ENCODE peak calls at places on chromosomes 13 and 19, in four cellular contexts. F, D, B and V are unnamed samples.

GRCh38 chr13:24997367-24997967 is 98.5 kb upstream of the PABPC3 start:
- DNase-seq in F (peak), D (no peak), B (peak), V (no peak)

GRCh38 chr13:22665531-22665930 is 515.2 kb upstream of the SGCG start:
- DNase-seq in F (no peak), D (no peak), B (no peak), V (no peak)

GRCh38 chr19:30567535-30568232 is 195.5 kb downstream of the ZNF536 start:
- DNase-seq in B (no peak), D (no peak), F (no peak), V (no peak)

GRCh38 chr13:30739646-30740642 is 4.6 kb downstream of the ALOX5AP start:
- DNase-seq in F (no peak), D (no peak), B (peak), V (peak)

GRCh38 chr13:94236876-94237275 is 242.6 kb downstream of the DCT start:
- DNase-seq in F (no peak), B (no peak), D (no peak), V (no peak)

GRCh38 chr19:30649934-30650614 is 277.9 kb downstream of the ZNF536 start:
- DNase-seq in F (peak), B (peak), D (peak), V (no peak)

GRCh38 chr19:757811-758668 is 7.1 kb downstream of the MISP start:
- DNase-seq in B (no peak), D (no peak), F (no peak), V (no peak)

GRCh38 chr19:46716013-46716671 is 772 bp downstream of the PRKD2 start:
- DNase-seq in D (peak), B (peak), F (no peak), V (no peak)

GRCh38 chr13:45506811-45507210 is 42.1 kb downstream of the COG3 start:
- DNase-seq in B (no peak), D (no peak), F (no peak), V (no peak)

GRCh38 chr13:35987572-35988513 is 143.3 kb downstream of the DCLK1 start:
- DNase-seq in F (no peak), B (no peak), D (no peak), V (no peak)

GRCh38 chr19:10404888-10405808 is 1.8 kb upstream of the CDC37 start:
- DNase-seq in B (no peak), F (no peak), D (no peak), V (no peak)

GRCh38 chr19:55158848-55159793 is 1.6 kb upstream of the TNNI3 start:
- DNase-seq in F (no peak), D (no peak), B (peak), V (no peak)

GRCh38 chr13:99687728-99688397 is 186.6 kb downstream of the TM9SF2 start:
- DNase-seq in B (no peak), D (no peak), F (no peak), V (no peak)

GRCh38 chr13:106156468-106156867 is 379.0 kb downstream of the EFNB2 start:
- DNase-seq in B (no peak), D (no peak), F (no peak), V (peak)

GRCh38 chr19:49362048-49362925 is at the start of gene TEAD2:
- DNase-seq in F (peak), B (peak), D (peak), V (no peak)

GRCh38 chr19:46225558-46226004 is 4.0 kb upstream of the IGFL1 start:
- DNase-seq in F (no peak), D (no peak), B (no peak), V (no peak)

GRCh38 chr13:113741101-113741731 is 17.8 kb upstream of the TMEM255B start:
- DNase-seq in D (peak), B (no peak), F (no peak), V (no peak)

GRCh38 chr19:49073514-49074378 is 1.2 kb upstream of the KCNA7 start:
- DNase-seq in D (no peak), F (no peak), B (peak), V (no peak)

GRCh38 chr13:33287142-33287882 is 1.8 kb upstream of the STARD13 start:
- DNase-seq in F (no peak), D (no peak), B (no peak), V (no peak)

GRCh38 chr13:33290421-33290965 is 4.9 kb upstream of the STARD13 start:
- DNase-seq in D (no peak), F (no peak), B (no peak), V (no peak)

GRCh38 chr13:33296793-33297425 is 11.4 kb upstream of the STARD13 start:
- DNase-seq in D (no peak), F (no peak), B (no peak), V (no peak)

GRCh38 chr13:33289966-33290365 is 4.4 kb upstream of the STARD13 start:
- DNase-seq in B (no peak), F (no peak), D (no peak), V (no peak)

GRCh38 chr13:33292712-33293111 is 7.2 kb upstream of the STARD13 start:
- DNase-seq in F (no peak), D (no peak), B (no peak), V (no peak)
- H3K4me3 ChIP-seq in F (peak), D (no peak), B (no peak), V (no peak)

GRCh38 chr19:35986111-35986510 is 8.9 kb upstream of the SDHAF1 start:
- DNase-seq in B (no peak), F (no peak), D (no peak), V (no peak)

GRCh38 chr19:35990771-35991730 is 3.9 kb upstream of the SDHAF1 start:
- DNase-seq in F (no peak), D (no peak), B (no peak), V (no peak)

GRCh38 chr19:35988824-35989223 is 6.2 kb upstream of the SDHAF1 start:
- DNase-seq in D (no peak), B (no peak), F (no peak), V (no peak)

GRCh38 chr19:35986664-35987570 is 8.1 kb upstream of the SDHAF1 start:
- DNase-seq in B (peak), F (no peak), D (no peak), V (no peak)

DNA sequence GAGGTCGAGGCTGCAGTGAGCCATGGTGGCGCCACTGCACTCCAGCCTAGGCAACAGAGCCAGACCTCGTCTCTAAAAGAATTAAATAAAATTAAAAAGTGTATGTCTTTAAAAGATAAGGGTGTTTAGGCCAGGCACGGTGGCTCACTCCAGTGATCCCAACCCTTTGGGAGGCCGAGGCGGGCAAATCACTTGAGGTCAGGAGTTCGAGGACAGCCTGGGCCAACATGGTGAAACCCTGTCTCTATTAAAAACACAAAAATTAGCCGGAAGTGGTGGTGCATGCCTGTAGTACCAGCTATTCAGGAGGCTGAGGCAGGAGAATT is 7.5 kb upstream of the SDHAF1 start:
- DNase-seq in B (no peak), F (no peak), D (no peak), V (no peak)
- H3K4me3 ChIP-seq in B (peak), F (peak), D (no peak), V (no peak)

GRCh38 chr19:18304496-18305312 is 18.2 kb downstream of the LSM4 start:
- DNase-seq in D (peak), B (no peak), F (peak), V (no peak)

GRCh38 chr19:18304194-18304495 is 18.7 kb downstream of the LSM4 start:
- DNase-seq in B (no peak), F (no peak), D (no peak), V (no peak)

GRCh38 chr19:18299654-18300053 is 18.2 kb upstream of the JUND start:
- DNase-seq in B (no peak), F (no peak), D (no peak), V (no peak)

GRCh38 chr19:18300930-18301717 is 19.7 kb upstream of the JUND start:
- DNase-seq in F (peak), B (no peak), D (peak), V (no peak)

DNA sequence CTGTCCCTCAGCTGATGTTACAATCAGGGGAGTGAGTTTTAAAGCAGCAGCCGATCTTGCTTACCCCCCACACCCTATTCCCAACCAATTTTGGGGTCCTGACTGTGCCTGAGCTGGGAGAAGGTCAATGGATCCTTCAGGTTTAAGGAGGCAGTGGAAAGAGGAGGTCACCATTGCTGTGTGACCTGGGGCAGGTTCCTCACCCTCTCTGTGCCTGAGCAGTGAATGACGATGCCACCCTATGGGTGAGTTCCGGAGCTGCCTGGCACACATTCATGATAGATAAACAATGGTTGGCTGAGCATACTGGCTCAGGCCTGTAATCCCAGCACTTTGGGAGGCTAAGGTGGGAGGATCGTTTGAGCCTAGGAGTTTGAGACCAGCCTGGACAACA is 20.3 kb upstream of the JUND start:
- DNase-seq in F (no peak), B (no peak), D (no peak), V (no peak)
- H3K4me3 ChIP-seq in F (no peak), B (no peak), D (no peak), V (no peak)

GRCh38 chr19:7941895-7942596 is 1.4 kb downstream of the TIMM44 start:
- DNase-seq in D (no peak), B (no peak), F (no peak), V (no peak)
- H3K4me3 ChIP-seq in D (no peak), B (peak), F (peak), V (no peak)

DNA sequence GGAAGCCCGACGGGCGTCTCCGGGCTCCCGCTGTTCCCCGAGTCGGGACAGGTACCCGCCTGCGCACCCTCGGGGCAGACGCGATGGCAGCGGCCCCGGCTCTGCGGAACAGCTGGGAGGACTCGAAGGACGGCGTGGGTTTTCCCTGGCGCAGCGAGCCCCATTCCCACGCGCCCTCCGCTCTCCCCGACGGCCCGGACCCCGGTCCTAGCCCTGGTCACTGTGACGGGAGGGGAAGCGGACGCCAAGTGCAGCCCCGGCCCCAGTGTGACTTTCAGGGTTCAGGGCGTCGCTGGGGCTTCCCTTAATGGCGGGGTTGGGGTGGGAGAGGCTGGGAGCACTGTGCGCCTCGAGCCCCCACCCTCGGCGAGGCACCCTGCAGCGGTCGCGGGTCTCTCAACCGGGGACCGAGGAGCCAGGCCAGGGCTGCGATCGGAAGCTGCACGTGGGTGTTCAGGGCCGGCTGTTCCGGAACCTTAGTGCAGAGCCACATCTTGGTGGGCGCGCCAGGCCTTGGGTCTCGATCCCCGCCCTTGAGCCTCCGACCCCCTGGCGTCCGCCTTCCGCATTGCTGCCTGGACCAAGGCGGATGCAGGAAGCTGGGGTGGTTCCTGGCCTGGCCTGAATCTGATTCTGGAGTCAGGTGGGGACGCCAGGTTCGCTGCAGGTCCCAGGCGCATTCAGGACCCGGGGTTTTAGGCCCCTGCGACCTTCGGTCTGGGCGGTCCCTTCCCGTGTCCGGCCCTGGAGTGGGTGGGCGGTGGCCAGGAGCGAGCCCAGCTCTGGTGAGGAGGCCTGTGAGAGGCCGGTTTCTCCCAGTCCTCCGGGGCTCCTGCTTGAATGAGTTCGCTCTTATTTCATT is 3.5 kb downstream of the LGALS7B start:
- DNase-seq in F (no peak), B (no peak), D (peak), V (no peak)
- H3K4me3 ChIP-seq in F (peak), B (no peak), D (no peak), V (no peak)

GRCh38 chr19:4059493-4059880 is 7.2 kb downstream of the ZBTB7A start:
- DNase-seq in B (no peak), D (peak), F (no peak), V (no peak)
- H3K4me3 ChIP-seq in B (no peak), D (no peak), F (peak), V (peak)